ENCODE peak calls at places on chromosomes 6 and 20, in eight cellular contexts. One of them, this sample, is unnamed.

GRCh38 chr6:14499804-14500203 is 382.2 kb downstream of the CD83 start:
- DNase-seq in HFF-Myc: peak
- DNase-seq in breast epithelium: no peak
- DNase-seq in CD8-positive, alpha-beta memory T cell: no peak
- DNase-seq in mammary epithelial cell: peak
- DNase-seq in H1: no peak
- DNase-seq in PC-3: peak
- DNase-seq in IMR-90: peak
- DNase-seq in this sample: peak

GRCh38 chr6:16690244-16691142 is 70.8 kb downstream of the ATXN1 start:
- DNase-seq in mammary epithelial cell: peak
- DNase-seq in H1: no peak
- DNase-seq in CD8-positive, alpha-beta memory T cell: no peak
- DNase-seq in IMR-90: peak
- DNase-seq in PC-3: peak
- DNase-seq in breast epithelium: no peak
- DNase-seq in HFF-Myc: no peak
- DNase-seq in this sample: no peak

GRCh38 chr6:52310932-52311331 is 26.4 kb upstream of the MCM3 start:
- DNase-seq in PC-3: no peak
- DNase-seq in H1: no peak
- DNase-seq in CD8-positive, alpha-beta memory T cell: no peak
- DNase-seq in breast epithelium: no peak
- DNase-seq in IMR-90: no peak
- DNase-seq in mammary epithelial cell: no peak
- DNase-seq in HFF-Myc: no peak
- DNase-seq in this sample: no peak

GRCh38 chr6:21064716-21065340 is 528.7 kb upstream of the SOX4 start:
- DNase-seq in breast epithelium: no peak
- DNase-seq in IMR-90: no peak
- DNase-seq in HFF-Myc: no peak
- DNase-seq in H1: no peak
- DNase-seq in mammary epithelial cell: peak
- DNase-seq in CD8-positive, alpha-beta memory T cell: no peak
- DNase-seq in PC-3: no peak
- DNase-seq in this sample: no peak

GRCh38 chr20:19757487-19757972 is 528 bp upstream of the RIN2 start:
- DNase-seq in H1: no peak
- DNase-seq in breast epithelium: peak
- DNase-seq in IMR-90: peak
- DNase-seq in mammary epithelial cell: peak
- DNase-seq in PC-3: peak
- DNase-seq in CD8-positive, alpha-beta memory T cell: no peak
- DNase-seq in HFF-Myc: no peak
- DNase-seq in this sample: peak

GRCh38 chr6:37303891-37304503 is 46.1 kb upstream of the TMEM217 start:
- DNase-seq in HFF-Myc: peak
- DNase-seq in H1: no peak
- DNase-seq in CD8-positive, alpha-beta memory T cell: no peak
- DNase-seq in PC-3: peak
- DNase-seq in mammary epithelial cell: peak
- DNase-seq in IMR-90: peak
- DNase-seq in breast epithelium: no peak
- DNase-seq in this sample: peak

GRCh38 chr6:40419377-40419776 is 167.8 kb downstream of the LRFN2 start:
- DNase-seq in HFF-Myc: no peak
- DNase-seq in PC-3: peak
- DNase-seq in breast epithelium: no peak
- DNase-seq in H1: no peak
- DNase-seq in mammary epithelial cell: peak
- DNase-seq in CD8-positive, alpha-beta memory T cell: no peak
- DNase-seq in IMR-90: no peak
- DNase-seq in this sample: no peak

GRCh38 chr6:36150283-36150682 is 20.0 kb downstream of the MAPK13 start:
- DNase-seq in HFF-Myc: no peak
- DNase-seq in H1: no peak
- DNase-seq in CD8-positive, alpha-beta memory T cell: no peak
- DNase-seq in breast epithelium: no peak
- DNase-seq in mammary epithelial cell: no peak
- DNase-seq in IMR-90: no peak
- DNase-seq in PC-3: no peak
- DNase-seq in this sample: no peak

GRCh38 chr20:47704746-47705496 is 80.4 kb downstream of the SULF2 start:
- DNase-seq in IMR-90: no peak
- DNase-seq in mammary epithelial cell: peak
- DNase-seq in breast epithelium: no peak
- DNase-seq in PC-3: no peak
- DNase-seq in CD8-positive, alpha-beta memory T cell: no peak
- DNase-seq in H1: no peak
- DNase-seq in HFF-Myc: no peak
- DNase-seq in this sample: no peak

GRCh38 chr6:51322505-51322904 is 503.8 kb downstream of the TFAP2B start:
- DNase-seq in IMR-90: no peak
- DNase-seq in CD8-positive, alpha-beta memory T cell: no peak
- DNase-seq in H1: no peak
- DNase-seq in mammary epithelial cell: no peak
- DNase-seq in PC-3: peak
- DNase-seq in HFF-Myc: no peak
- DNase-seq in breast epithelium: no peak
- DNase-seq in this sample: no peak

GRCh38 chr6:42556462-42556861 is 7.4 kb upstream of the UBR2 start:
- DNase-seq in CD8-positive, alpha-beta memory T cell: no peak
- DNase-seq in IMR-90: no peak
- DNase-seq in HFF-Myc: no peak
- DNase-seq in H1: no peak
- DNase-seq in breast epithelium: no peak
- DNase-seq in mammary epithelial cell: no peak
- DNase-seq in PC-3: no peak
- DNase-seq in this sample: no peak

GRCh38 chr6:63477422-63478040 is 94.7 kb upstream of the LOC128125822 start:
- DNase-seq in breast epithelium: no peak
- DNase-seq in PC-3: no peak
- DNase-seq in mammary epithelial cell: no peak
- DNase-seq in H1: no peak
- DNase-seq in HFF-Myc: no peak
- DNase-seq in IMR-90: no peak
- DNase-seq in CD8-positive, alpha-beta memory T cell: no peak
- DNase-seq in this sample: no peak

GRCh38 chr6:63441266-63441956 is 121.6 kb upstream of the LGSN start:
- DNase-seq in HFF-Myc: no peak
- DNase-seq in mammary epithelial cell: no peak
- DNase-seq in breast epithelium: no peak
- DNase-seq in IMR-90: no peak
- DNase-seq in PC-3: no peak
- DNase-seq in H1: no peak
- DNase-seq in CD8-positive, alpha-beta memory T cell: peak
- DNase-seq in this sample: no peak

GRCh38 chr6:169160855-169161560 is 92.6 kb downstream of the THBS2 start:
- DNase-seq in HFF-Myc: no peak
- DNase-seq in IMR-90: no peak
- DNase-seq in PC-3: no peak
- DNase-seq in H1: no peak
- DNase-seq in breast epithelium: peak
- DNase-seq in mammary epithelial cell: no peak
- DNase-seq in CD8-positive, alpha-beta memory T cell: no peak
- DNase-seq in this sample: no peak

GRCh38 chr6:82364087-82365010 is 732 bp downstream of the TPBG start:
- DNase-seq in IMR-90: peak
- DNase-seq in PC-3: peak
- DNase-seq in H1: no peak
- DNase-seq in breast epithelium: peak
- DNase-seq in mammary epithelial cell: peak
- DNase-seq in CD8-positive, alpha-beta memory T cell: no peak
- DNase-seq in HFF-Myc: no peak
- DNase-seq in this sample: peak

GRCh38 chr6:5942591-5942990 is 64.1 kb downstream of the NRN1 start:
- DNase-seq in HFF-Myc: no peak
- DNase-seq in IMR-90: no peak
- DNase-seq in breast epithelium: no peak
- DNase-seq in H1: no peak
- DNase-seq in PC-3: no peak
- DNase-seq in CD8-positive, alpha-beta memory T cell: no peak
- DNase-seq in mammary epithelial cell: peak
- DNase-seq in this sample: no peak

GRCh38 chr6:158536891-158537798 is 22.7 kb upstream of the TMEM181 start:
- DNase-seq in H1: no peak
- DNase-seq in PC-3: peak
- DNase-seq in IMR-90: no peak
- DNase-seq in HFF-Myc: no peak
- DNase-seq in mammary epithelial cell: peak
- DNase-seq in CD8-positive, alpha-beta memory T cell: peak
- DNase-seq in breast epithelium: peak
- DNase-seq in this sample: no peak

GRCh38 chr6:167676666-167677421 is 149.9 kb upstream of the AFDN start:
- DNase-seq in IMR-90: no peak
- DNase-seq in CD8-positive, alpha-beta memory T cell: no peak
- DNase-seq in mammary epithelial cell: no peak
- DNase-seq in H1: no peak
- DNase-seq in HFF-Myc: no peak
- DNase-seq in PC-3: no peak
- DNase-seq in breast epithelium: no peak
- DNase-seq in this sample: no peak

GRCh38 chr6:149334201-149334600 is 16.7 kb downstream of the TAB2 start:
- DNase-seq in mammary epithelial cell: peak
- DNase-seq in PC-3: peak
- DNase-seq in CD8-positive, alpha-beta memory T cell: no peak
- DNase-seq in H1: no peak
- DNase-seq in HFF-Myc: no peak
- DNase-seq in breast epithelium: no peak
- DNase-seq in IMR-90: peak
- DNase-seq in this sample: peak

GRCh38 chr6:90156861-90157260 is 139.8 kb downstream of the BACH2 start:
- DNase-seq in mammary epithelial cell: peak
- DNase-seq in IMR-90: no peak
- DNase-seq in breast epithelium: no peak
- DNase-seq in CD8-positive, alpha-beta memory T cell: peak
- DNase-seq in PC-3: peak
- DNase-seq in HFF-Myc: no peak
- DNase-seq in H1: no peak
- DNase-seq in this sample: no peak

GRCh38 chr20:57627339-57627738 is 7.1 kb upstream of the ZBP1 start:
- DNase-seq in CD8-positive, alpha-beta memory T cell: no peak
- DNase-seq in HFF-Myc: no peak
- DNase-seq in H1: no peak
- DNase-seq in mammary epithelial cell: no peak
- DNase-seq in PC-3: no peak
- DNase-seq in IMR-90: no peak
- DNase-seq in breast epithelium: no peak
- DNase-seq in this sample: no peak
- H3K4me3 ChIP-seq in CD8-positive, alpha-beta memory T cell: peak
- H3K4me3 ChIP-seq in HFF-Myc: no peak
- H3K4me3 ChIP-seq in H1: no peak
- H3K4me3 ChIP-seq in mammary epithelial cell: no peak
- H3K4me3 ChIP-seq in PC-3: no peak
- H3K4me3 ChIP-seq in IMR-90: no peak
- H3K4me3 ChIP-seq in breast epithelium: no peak
- H3K4me3 ChIP-seq in this sample: no peak

GRCh38 chr6:2839195-2839981 is 2.3 kb downstream of the SERPINB1 start:
- DNase-seq in mammary epithelial cell: peak
- DNase-seq in IMR-90: peak
- DNase-seq in breast epithelium: no peak
- DNase-seq in H1: no peak
- DNase-seq in PC-3: peak
- DNase-seq in CD8-positive, alpha-beta memory T cell: no peak
- DNase-seq in HFF-Myc: no peak
- DNase-seq in this sample: peak
- H3K4me3 ChIP-seq in mammary epithelial cell: no peak
- H3K4me3 ChIP-seq in IMR-90: no peak
- H3K4me3 ChIP-seq in breast epithelium: peak
- H3K4me3 ChIP-seq in H1: no peak
- H3K4me3 ChIP-seq in PC-3: peak
- H3K4me3 ChIP-seq in CD8-positive, alpha-beta memory T cell: no peak
- H3K4me3 ChIP-seq in HFF-Myc: no peak
- H3K4me3 ChIP-seq in this sample: no peak

GRCh38 chr6:129577691-129578090 is 132.3 kb downstream of the ARHGAP18 start:
- DNase-seq in H1: no peak
- DNase-seq in CD8-positive, alpha-beta memory T cell: no peak
- DNase-seq in breast epithelium: no peak
- DNase-seq in mammary epithelial cell: no peak
- DNase-seq in IMR-90: no peak
- DNase-seq in PC-3: no peak
- DNase-seq in HFF-Myc: no peak
- DNase-seq in this sample: no peak

GRCh38 chr6:129576456-129576855 is 133.5 kb downstream of the ARHGAP18 start:
- DNase-seq in H1: no peak
- DNase-seq in breast epithelium: no peak
- DNase-seq in HFF-Myc: no peak
- DNase-seq in CD8-positive, alpha-beta memory T cell: no peak
- DNase-seq in IMR-90: no peak
- DNase-seq in PC-3: no peak
- DNase-seq in mammary epithelial cell: no peak
- DNase-seq in this sample: no peak

GRCh38 chr6:129578315-129578714 is 131.7 kb downstream of the ARHGAP18 start:
- DNase-seq in PC-3: peak
- DNase-seq in CD8-positive, alpha-beta memory T cell: no peak
- DNase-seq in mammary epithelial cell: no peak
- DNase-seq in breast epithelium: no peak
- DNase-seq in HFF-Myc: no peak
- DNase-seq in IMR-90: no peak
- DNase-seq in H1: no peak
- DNase-seq in this sample: no peak

DNA sequence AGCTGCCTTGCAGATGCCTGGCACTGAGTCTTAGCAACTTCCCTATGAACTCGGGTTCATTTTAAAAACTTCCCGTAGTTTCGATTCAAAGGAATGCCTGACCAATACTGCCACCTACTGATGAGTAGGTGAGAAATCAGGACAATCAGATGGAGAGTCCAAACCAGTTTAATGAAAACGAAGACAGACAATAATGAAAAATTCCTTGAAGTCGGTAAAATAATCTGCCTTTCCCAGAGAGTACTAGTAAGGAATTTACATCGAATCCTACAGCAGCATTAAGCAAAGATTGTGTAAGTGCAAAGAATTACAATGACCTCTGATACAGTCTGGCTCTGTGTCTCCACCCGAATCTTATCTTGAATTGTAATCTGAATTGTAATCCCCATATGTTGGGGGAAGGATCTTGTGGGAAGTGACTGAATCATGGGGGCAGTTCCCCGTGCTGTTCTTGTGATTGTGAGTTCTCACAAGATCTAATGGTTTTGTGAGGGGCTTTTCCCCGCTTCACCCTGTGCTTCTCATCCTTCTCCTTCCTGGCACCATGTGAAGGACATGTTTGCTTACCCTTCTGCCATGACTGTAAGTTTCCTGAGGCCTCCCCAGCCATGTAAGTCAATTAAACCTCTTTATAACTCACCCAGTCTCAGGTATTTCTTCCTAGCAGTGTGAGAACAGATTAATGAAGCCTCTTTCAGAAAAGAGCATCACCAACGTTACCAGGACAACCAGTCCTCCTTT is 134.4 kb downstream of the ARHGAP18 start:
- DNase-seq in IMR-90: peak
- DNase-seq in H1: no peak
- DNase-seq in HFF-Myc: peak
- DNase-seq in mammary epithelial cell: peak
- DNase-seq in PC-3: peak
- DNase-seq in breast epithelium: no peak
- DNase-seq in CD8-positive, alpha-beta memory T cell: peak
- DNase-seq in this sample: peak
- H3K4me3 ChIP-seq in IMR-90: peak
- H3K4me3 ChIP-seq in H1: no peak
- H3K4me3 ChIP-seq in HFF-Myc: no peak
- H3K4me3 ChIP-seq in mammary epithelial cell: no peak
- H3K4me3 ChIP-seq in PC-3: peak
- H3K4me3 ChIP-seq in breast epithelium: peak
- H3K4me3 ChIP-seq in CD8-positive, alpha-beta memory T cell: peak
- H3K4me3 ChIP-seq in this sample: no peak

GRCh38 chr6:27601668-27602254 is 128.9 kb upstream of the ZNF184 start:
- DNase-seq in breast epithelium: no peak
- DNase-seq in CD8-positive, alpha-beta memory T cell: no peak
- DNase-seq in HFF-Myc: no peak
- DNase-seq in H1: no peak
- DNase-seq in mammary epithelial cell: no peak
- DNase-seq in IMR-90: no peak
- DNase-seq in PC-3: no peak
- DNase-seq in this sample: no peak
- H3K4me3 ChIP-seq in breast epithelium: no peak
- H3K4me3 ChIP-seq in CD8-positive, alpha-beta memory T cell: no peak
- H3K4me3 ChIP-seq in HFF-Myc: peak
- H3K4me3 ChIP-seq in H1: peak
- H3K4me3 ChIP-seq in mammary epithelial cell: no peak
- H3K4me3 ChIP-seq in IMR-90: peak
- H3K4me3 ChIP-seq in PC-3: peak
- H3K4me3 ChIP-seq in this sample: peak